ENCODE peak calls at places on chromosome 7, in seven cellular contexts. K, I, R, B, W, V and N are unnamed samples.

GRCh38 chr7:100829150-100829716 is 1.9 kb upstream of the EPHB4 start:
- DNase-seq in K (no peak), W (no peak), R (peak; percentile 75), B (no peak), V (no peak), I (no peak), N (no peak)

GRCh38 chr7:53596230-53596629 is 560.8 kb downstream of the POM121L12 start:
- DNase-seq in R (no peak), K (no peak), V (no peak), B (no peak), W (no peak), I (no peak), N (no peak)

GRCh38 chr7:103781409-103781808 is 208.0 kb downstream of the RELN start:
- DNase-seq in I (no peak), K (no peak), V (no peak), B (no peak), W (no peak), R (no peak), N (no peak)

GRCh38 chr7:111741811-111742240 is 179.5 kb upstream of the IMMP2L start:
- DNase-seq in I (peak; percentile 59), W (peak; percentile 75), K (no peak), B (no peak), R (peak; percentile 53), V (peak; percentile 72), N (no peak)

GRCh38 chr7:23594879-23595604 is 2.1 kb upstream of the CCDC126 start:
- DNase-seq in I (no peak), B (no peak), W (peak; percentile 52), V (no peak), K (no peak), R (no peak), N (no peak)

GRCh38 chr7:149071641-149072437 is 18.7 kb downstream of the ZNF786 start:
- DNase-seq in I (peak; percentile 11), R (no peak), B (no peak), V (peak; percentile 34), W (peak; percentile 88), K (no peak), N (no peak)

GRCh38 chr7:150378115-150378852 is 846 bp upstream of the ZNF775 start:
- DNase-seq in K (no peak), B (peak; percentile 82), R (peak; percentile 67), V (peak; percentile 76), I (peak; percentile 83), W (peak; percentile 19), N (no peak)

GRCh38 chr7:64946772-64947171 is 43.7 kb downstream of the ZNF273 start:
- DNase-seq in V (no peak), R (no peak), K (no peak), I (peak; percentile 6), B (no peak), W (no peak), N (no peak)

GRCh38 chr7:55344840-55345239 is 20.3 kb upstream of the LANCL2 start:
- DNase-seq in W (no peak), V (no peak), I (no peak), R (no peak), K (no peak), B (no peak), N (no peak)

GRCh38 chr7:91632948-91633519 is 247.5 kb downstream of the MTERF1 start:
- DNase-seq in V (no peak), B (no peak), I (no peak), W (no peak), R (no peak), K (no peak), N (no peak)

GRCh38 chr7:45974540-45975360 is 53.7 kb upstream of the IGFBP3 start:
- DNase-seq in I (no peak), K (no peak), B (no peak), V (no peak), W (no peak), R (no peak), N (peak; percentile 54)

GRCh38 chr7:985915-986741 is 3.1 kb downstream of the CYP2W1 start:
- DNase-seq in B (no peak), W (no peak), I (no peak), R (no peak), K (no peak), V (no peak), N (no peak)

GRCh38 chr7:113113912-113114311 is 4.4 kb downstream of the SMIM30 start:
- DNase-seq in I (peak; percentile 5), W (no peak), V (no peak), R (no peak), K (no peak), B (no peak), N (no peak)

GRCh38 chr7:117132385-117133120 is 179.3 kb downstream of the ST7 start:
- DNase-seq in I (no peak), R (no peak), W (peak; percentile 42), K (no peak), B (peak; percentile 66), V (no peak), N (no peak)

GRCh38 chr7:38630720-38631673 is at the start of gene AMPH:
- DNase-seq in W (no peak), R (peak; percentile 40), V (peak; percentile 81), K (no peak), I (peak; percentile 78), B (no peak), N (no peak)

GRCh38 chr7:16647435-16647960 is 1.5 kb downstream of the BZW2 start:
- DNase-seq in R (no peak), I (no peak), V (no peak), W (no peak), B (no peak), K (no peak), N (no peak)

GRCh38 chr7:69318794-69319193 is 279.5 kb upstream of the AUTS2 start:
- DNase-seq in W (no peak), B (no peak), K (no peak), R (no peak), I (no peak), V (no peak), N (no peak)

GRCh38 chr7:422191-422885 is 97.3 kb downstream of the PDGFA start:
- DNase-seq in K (no peak), V (no peak), I (no peak), W (no peak), B (no peak), R (no peak), N (no peak)

GRCh38 chr7:158782638-158783490 is 46.4 kb downstream of the ESYT2 start:
- DNase-seq in W (no peak), V (peak; percentile 92), B (peak; percentile 51), R (peak; percentile 65), I (no peak), K (no peak), N (peak; percentile 94)

GRCh38 chr7:320297-320696 is 30.3 kb downstream of the FOXL3 start:
- DNase-seq in K (no peak), B (no peak), W (no peak), R (no peak), V (no peak), I (no peak), N (no peak)

GRCh38 chr7:140774371-140774770 is 77.9 kb downstream of the NDUFB2 start:
- DNase-seq in W (no peak), K (no peak), R (no peak), V (no peak), I (no peak), B (no peak), N (no peak)

GRCh38 chr7:140778568-140778967 is 82.1 kb downstream of the NDUFB2 start:
- DNase-seq in I (no peak), R (no peak), K (no peak), W (no peak), B (no peak), V (no peak), N (no peak)

GRCh38 chr7:140773104-140773503 is 76.6 kb downstream of the NDUFB2 start:
- DNase-seq in R (no peak), K (no peak), B (no peak), V (no peak), I (no peak), W (no peak), N (no peak)

DNA sequence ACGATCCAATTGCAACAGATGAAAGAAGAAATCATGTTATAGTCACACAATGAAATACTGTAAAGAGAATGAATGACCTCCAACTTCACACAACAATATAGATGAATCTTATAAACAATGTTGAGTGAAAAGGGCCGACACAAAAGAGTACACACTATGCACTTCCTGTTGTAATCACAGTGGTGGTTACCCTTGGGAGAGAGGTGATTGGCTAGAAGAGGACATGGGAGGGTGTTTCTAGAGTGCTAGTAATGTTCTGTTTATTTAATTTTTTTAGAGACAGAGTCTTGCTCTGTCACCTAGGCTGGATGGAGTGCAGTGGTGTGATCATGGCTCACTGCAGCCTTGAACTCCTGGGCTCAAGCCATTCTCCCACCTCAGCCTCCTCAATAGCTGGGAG is 82.5 kb downstream of the NDUFB2 start:
- DNase-seq in K (no peak), B (no peak), I (no peak), R (no peak), V (no peak), W (no peak), N (no peak)
- H3K4me3 ChIP-seq in K (no peak overlapping the region), B (no peak overlapping the region), I (no peak overlapping the region), R (no peak overlapping the region), V (no peak overlapping the region), W (no peak overlapping the region), N (no peak overlapping the region)

DNA sequence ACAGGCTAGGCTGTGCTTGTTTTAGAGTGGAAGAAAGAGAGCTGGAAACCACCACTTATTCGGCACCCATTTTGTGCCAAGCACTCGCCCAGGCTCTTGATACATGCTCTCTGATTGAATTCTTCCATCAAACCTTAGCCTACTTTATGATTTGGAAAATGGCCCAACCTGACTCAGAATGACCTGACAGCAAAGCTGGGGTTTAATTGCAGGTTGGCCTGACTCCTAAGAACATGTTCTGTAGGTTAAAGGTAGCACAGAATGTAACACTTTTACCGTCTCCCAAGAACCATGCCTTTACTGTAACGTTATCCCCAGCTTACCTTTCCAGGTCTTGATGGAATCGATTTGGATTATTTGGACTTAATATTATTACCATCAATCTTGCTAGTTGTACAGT is 168.1 kb downstream of the SNX10 start:
- DNase-seq in B (no peak), W (no peak), R (no peak), K (no peak), I (no peak), V (no peak), N (no peak)
- H3K27ac ChIP-seq in B (no peak overlapping the region), W (no peak overlapping the region), R (no peak overlapping the region), K (no peak overlapping the region), I (no peak overlapping the region), V (no peak overlapping the region), N (no peak overlapping the region)

GRCh38 chr7:12957487-12957886 is 270.1 kb downstream of the ARL4A start:
- DNase-seq in B (no peak), W (no peak), R (no peak), V (no peak), K (no peak), I (no peak), N (no peak)
- H3K4me3 ChIP-seq in B (no peak overlapping the region), W (no peak overlapping the region), R (no peak overlapping the region), V (no peak overlapping the region), K (no peak overlapping the region), I (no peak overlapping the region), N (no peak overlapping the region)

DNA sequence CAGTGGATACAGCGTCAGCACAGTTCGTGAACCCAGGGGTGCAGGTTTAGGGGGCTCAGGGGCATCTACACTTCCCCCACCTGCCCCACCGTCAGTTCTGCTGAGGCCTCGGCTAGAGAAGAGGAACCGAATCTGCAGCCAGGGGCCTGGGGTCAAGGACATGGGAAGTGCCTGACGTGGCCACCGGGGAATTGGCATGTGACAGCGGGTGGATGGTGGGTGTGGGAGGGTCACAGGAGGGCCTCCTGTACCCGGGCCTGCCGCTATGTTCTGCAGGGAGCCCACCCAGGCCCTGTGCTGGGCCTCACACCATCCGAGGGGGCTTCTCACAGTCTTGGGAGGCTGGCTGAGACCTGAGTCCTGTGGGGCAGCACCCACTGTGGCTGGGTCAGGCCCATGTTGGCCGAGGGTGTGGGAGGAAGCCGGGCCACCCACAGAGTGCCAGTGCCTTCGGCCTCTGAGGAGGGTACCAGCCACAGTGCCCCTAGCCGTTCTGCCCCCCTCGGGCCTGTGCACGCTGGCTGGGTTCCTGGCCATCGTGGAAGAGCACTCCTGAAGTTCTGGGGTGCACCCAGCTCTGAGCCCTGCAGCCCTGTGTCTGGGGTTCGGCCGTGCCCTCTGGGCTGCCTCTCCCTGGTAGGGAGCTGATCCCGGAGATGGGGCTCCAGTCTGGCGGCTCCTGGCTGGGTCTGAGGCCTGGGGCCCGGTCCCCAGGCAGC is 5.9 kb downstream of the TTYH3 start:
- DNase-seq in I (no peak), K (peak; percentile 38), W (no peak), R (peak; percentile 33), V (peak; percentile 89), B (no peak), N (no peak)
- H3K27ac ChIP-seq in I (peak overlapping the region; percentile 11), K (no peak overlapping the region), W (no peak overlapping the region), R (peak overlapping the region; percentile 0), V (peak overlapping the region; percentile 52), B (peak overlapping the region; percentile 78), N (peak overlapping the region; percentile 19)